ENCODE peak calls at places on chromosomes 11 and 22, in four cellular contexts. N is CD8-positive, alpha-beta T cell; W is osteoblast; H is lung. T is an unnamed sample. For H3K27me3, the result is how much of the 10 kb centered on the place peaks cover.

GRCh38 chr22:40383905-40384304 is 13.5 kb downstream of the SGSM3 start:
- DNase-seq in N (no peak), W (no peak), H (no peak), T (no peak)

GRCh38 chr11:8739309-8739793 is 56.8 kb downstream of the RPL27A start:
- DNase-seq in N (no peak), W (no peak), H (no peak), T (no peak)

GRCh38 chr11:122081073-122081472 is 34.9 kb downstream of the BLID start:
- DNase-seq in N (no peak), W (no peak), H (no peak), T (no peak)

GRCh38 chr11:4704054-4704789 is at the start of gene MMP26:
- DNase-seq in N (no peak), W (no peak), H (no peak), T (peak)

GRCh38 chr22:22593964-22594656 is 35.0 kb upstream of the PRAME start:
- DNase-seq in N (no peak), W (no peak), H (peak), T (peak)

GRCh38 chr22:40922484-40923303 is 28.5 kb upstream of the RBX1 start:
- DNase-seq in N (no peak), W (no peak), H (no peak), T (peak)

GRCh38 chr11:19116315-19116970 is 525 bp upstream of the ZDHHC13 start:
- DNase-seq in N (no peak), W (no peak), H (no peak), T (peak)

GRCh38 chr11:86582898-86583297 is 89.5 kb downstream of the ME3 start:
- DNase-seq in N (no peak), W (no peak), H (no peak), T (no peak)

GRCh38 chr11:5596611-5597201 is at the start of gene TRIM6:
- DNase-seq in N (no peak), W (peak), H (peak), T (peak)

GRCh38 chr22:38205261-38206128 is 3.7 kb downstream of the MAFF start:
- DNase-seq in N (no peak), W (peak), H (no peak), T (peak)

GRCh38 chr11:100442017-100442416 is 245.1 kb upstream of the ARHGAP42 start:
- DNase-seq in N (no peak), W (no peak), H (no peak), T (no peak)

GRCh38 chr11:35141538-35141937 is 2.6 kb downstream of the CD44 start:
- DNase-seq in N (no peak), W (no peak), H (peak), T (no peak)

GRCh38 chr22:50017701-50018224 is 5.2 kb upstream of the IL17REL start:
- DNase-seq in N (no peak), W (peak), H (no peak), T (peak)

GRCh38 chr22:50019316-50019715 is 6.8 kb upstream of the IL17REL start:
- DNase-seq in N (no peak), W (peak), H (no peak), T (peak)

GRCh38 chr22:50018608-50019291 is 6.2 kb upstream of the IL17REL start:
- DNase-seq in N (no peak), W (peak), H (no peak), T (peak)

GRCh38 chr22:50022171-50022819 is 9.7 kb upstream of the IL17REL start:
- DNase-seq in N (no peak), W (no peak), H (no peak), T (no peak)

DNA sequence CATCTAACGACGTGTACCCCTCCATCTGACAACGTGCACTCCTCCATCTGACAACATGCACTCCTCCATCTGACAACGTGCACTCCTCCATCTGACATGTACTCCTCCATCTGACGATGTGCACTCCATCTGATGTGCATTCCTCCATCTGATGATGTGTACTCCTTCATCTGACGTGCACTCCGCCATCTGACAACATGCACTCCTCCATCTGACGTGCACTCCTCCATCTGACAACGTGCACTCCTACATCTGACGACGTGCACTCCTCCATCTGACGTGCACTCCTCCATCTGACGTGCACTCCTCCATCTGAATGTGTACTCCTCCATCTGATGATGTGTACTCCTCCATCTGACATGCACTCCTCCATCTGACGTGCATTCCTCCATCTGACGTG is 8.0 kb upstream of the IL17REL start:
- DNase-seq in N (no peak), W (peak), H (no peak), T (no peak)
- H3K27me3 ChIP-seq in N (under half), W (under half), H (under half), T (under half)

GRCh38 chr11:60924906-60925684 is 835 bp downstream of the TMEM132A start:
- DNase-seq in N (no peak), W (peak), H (no peak), T (peak)

GRCh38 chr11:60927061-60927592 is 2.9 kb downstream of the TMEM132A start:
- DNase-seq in N (no peak), W (peak), H (no peak), T (no peak)

GRCh38 chr11:60924110-60924905 is at the start of gene TMEM132A:
- DNase-seq in N (no peak), W (peak), H (peak), T (peak)

GRCh38 chr11:60926500-60926899 is 2.2 kb downstream of the TMEM132A start:
- DNase-seq in N (no peak), W (no peak), H (no peak), T (peak)

DNA sequence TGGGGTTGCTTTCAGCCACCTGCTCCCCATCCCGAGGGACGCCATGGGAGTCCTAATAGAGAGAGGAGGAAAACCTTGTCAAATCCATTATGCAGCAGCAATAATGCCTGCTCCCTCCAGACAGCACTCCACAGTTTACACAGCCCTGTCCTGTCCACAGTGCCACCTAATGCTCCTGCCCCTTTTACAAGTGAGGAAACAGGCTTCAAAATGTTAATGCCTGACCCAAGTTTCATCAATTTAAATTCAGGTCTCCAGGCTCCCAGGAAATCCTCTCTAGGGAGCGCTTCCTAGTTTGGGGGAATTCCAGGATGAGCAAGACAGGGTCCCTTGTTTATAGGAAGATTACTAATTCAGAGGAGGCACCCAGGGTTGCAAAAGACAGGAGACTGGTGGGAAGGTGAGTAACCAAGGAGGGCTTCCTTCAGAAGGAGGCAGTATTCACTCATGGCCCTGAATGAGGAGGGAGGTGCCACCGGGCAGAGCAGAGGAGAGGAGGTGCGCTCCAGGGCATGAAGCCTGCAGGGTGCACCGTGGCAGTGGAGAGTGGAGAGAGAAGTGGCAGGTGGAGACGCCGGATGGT is 1.5 kb downstream of the TMEM132A start:
- DNase-seq in N (no peak), W (peak), H (no peak), T (peak)
- H3K4me3 ChIP-seq in N (no peak), W (peak), H (no peak), T (peak)

DNA sequence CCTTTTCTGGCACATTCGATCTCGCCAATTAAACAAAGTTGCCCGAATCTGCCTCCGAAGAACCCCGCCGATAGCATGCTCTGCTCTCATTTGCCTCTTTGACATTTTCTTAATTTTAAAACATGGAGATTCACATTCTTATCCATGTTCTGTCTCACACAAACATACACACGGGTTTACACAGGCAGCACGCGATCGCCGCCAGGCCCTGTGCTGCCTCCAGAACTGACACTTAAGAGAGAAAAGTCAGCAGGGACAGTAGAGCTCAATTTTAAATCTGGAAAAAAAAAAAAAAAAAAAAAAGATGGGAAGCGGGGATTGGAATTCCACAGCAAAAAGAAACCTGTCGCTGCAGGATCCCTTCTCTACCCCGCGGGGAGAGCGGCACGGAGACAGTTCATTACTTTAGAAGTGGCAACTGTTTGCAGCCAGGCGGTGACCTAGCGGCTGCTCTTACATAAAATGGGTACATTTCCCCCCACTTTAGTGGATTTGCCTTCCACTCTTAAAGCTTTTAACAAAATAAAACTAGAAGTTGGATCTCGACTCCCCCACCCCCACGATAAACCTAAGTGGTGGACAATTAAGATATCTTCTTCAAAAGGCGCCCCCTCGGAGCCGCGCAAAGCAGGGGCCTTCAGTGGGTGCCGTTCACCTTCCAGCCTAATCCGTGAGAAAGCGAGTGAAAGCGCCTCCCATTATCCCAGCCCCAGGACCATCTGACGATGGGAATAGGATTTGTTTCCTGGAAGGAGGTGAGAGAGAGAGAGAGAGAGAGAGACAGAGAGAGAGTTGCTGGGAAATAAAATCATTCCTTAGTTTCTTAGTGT is 13.7 kb downstream of the PAX6 start:
- DNase-seq in N (no peak), W (peak), H (no peak), T (peak)
- H3K27me3 ChIP-seq in N (under half), W (half or more), H (under half), T (half or more)

GRCh38 chr11:30560345-30561106 is 25.6 kb downstream of the MPPED2 start:
- DNase-seq in N (no peak), W (no peak), H (no peak), T (no peak)
- H3K4me3 ChIP-seq in N (no peak), W (no peak), H (no peak), T (no peak)

DNA sequence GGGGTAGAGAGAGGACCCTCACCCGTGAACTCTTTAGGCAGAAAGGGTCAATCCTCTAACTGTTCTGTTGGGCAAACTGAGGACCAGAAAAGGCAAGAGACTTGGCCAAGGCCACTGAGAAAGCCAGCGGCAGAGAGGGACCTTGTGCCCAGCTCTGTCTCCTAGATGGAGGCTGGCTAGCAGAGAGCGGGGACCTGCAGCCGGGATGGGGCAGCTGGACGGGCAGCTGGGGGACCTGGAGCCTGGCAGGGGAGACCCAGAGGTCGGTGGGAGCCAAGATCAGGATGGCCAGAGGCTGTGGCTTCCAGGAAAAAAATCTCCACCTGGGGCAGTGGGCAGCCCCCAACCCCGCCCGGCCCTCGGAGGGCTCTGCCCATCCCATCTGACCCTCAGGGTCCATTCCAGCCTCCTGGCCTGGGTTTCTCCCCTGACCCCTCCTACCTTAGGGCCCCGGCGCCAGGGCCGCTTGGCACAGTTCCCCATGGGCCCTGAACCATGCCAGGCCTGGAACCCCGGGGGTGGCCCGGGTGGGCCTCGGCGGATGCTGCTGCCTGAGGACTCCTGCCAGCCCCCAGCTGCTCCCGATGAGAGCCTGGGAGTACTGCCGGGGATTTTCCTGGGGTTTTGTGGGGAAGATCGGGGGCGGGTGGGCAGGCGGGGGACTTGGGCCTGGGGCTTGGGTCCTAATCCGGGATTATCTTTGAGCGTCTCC is at the start of gene CABP2:
- DNase-seq in N (no peak), W (peak), H (no peak), T (peak)
- H3K27me3 ChIP-seq in N (under half), W (under half), H (under half), T (under half)

DNA sequence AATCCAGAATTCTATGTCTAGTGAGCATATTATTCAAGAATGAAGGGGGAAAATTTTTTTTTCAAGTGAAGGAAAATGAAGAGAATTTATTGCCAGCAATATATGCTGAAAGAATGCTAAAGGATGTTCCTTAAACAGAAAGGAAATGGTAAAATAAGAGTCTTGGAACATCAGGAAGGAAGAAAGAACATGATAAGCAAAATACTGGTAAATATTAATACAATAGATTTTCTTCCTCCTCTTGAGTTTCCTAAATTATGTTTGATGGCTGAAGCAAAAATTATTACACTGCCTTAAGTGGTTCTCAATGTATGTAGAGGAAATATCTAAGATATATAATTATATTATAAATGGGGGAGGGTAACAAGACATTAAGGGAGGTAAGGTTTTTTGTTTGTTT is 9.6 kb upstream of the CLDN5 start:
- DNase-seq in N (no peak), W (no peak), H (no peak), T (no peak)
- H3K4me3 ChIP-seq in N (no peak), W (no peak), H (no peak), T (no peak)

GRCh38 chr11:114082415-114082748 is 22.9 kb downstream of the ZBTB16 start:
- DNase-seq in N (no peak), W (no peak), H (no peak), T (no peak)

GRCh38 chr11:114080769-114081168 is 21.3 kb downstream of the ZBTB16 start:
- DNase-seq in N (no peak), W (no peak), H (no peak), T (no peak)

GRCh38 chr11:114082767-114083181 is 23.3 kb downstream of the ZBTB16 start:
- DNase-seq in N (no peak), W (no peak), H (no peak), T (no peak)

GRCh38 chr11:114080219-114080618 is 20.7 kb downstream of the ZBTB16 start:
- DNase-seq in N (no peak), W (no peak), H (no peak), T (no peak)

DNA sequence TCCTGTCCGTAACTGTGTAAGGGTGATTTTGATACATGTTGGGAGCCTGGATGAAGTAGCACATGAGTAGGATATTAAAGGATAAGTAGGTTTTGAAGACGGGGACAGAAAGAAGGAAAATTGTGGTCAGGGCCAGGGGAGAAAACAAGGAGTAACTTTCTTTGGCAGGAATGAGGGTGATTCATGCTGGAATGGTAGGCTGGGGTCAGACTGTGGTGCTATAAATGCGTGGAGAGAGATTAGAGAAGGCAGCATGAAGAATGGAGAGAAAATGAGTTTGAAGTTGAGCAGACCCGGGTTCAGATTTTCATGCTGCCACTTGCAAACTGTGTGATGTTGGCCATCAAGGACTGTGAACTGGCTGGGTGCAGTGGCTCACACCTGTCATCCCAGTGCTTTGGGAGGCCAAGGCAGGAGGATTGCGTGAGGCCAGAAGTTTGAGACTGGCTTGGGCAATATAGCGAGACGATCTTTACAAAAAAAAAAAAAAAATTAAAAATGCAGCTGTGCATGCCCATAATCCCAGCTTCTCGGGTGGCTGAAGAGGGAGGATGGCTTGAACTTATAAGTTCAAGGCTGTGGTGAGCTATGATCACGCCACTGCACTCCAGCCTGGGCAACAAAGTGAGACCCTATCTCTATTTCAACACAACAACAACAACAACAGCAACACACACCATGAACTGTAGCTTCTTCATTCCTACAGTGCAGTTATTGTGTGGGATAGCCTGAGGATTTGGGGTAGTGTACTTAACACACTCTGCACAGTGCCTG is 22.3 kb downstream of the ZBTB16 start:
- DNase-seq in N (no peak), W (peak), H (no peak), T (no peak)
- H3K27me3 ChIP-seq in N (under half), W (under half), H (under half), T (under half)

DNA sequence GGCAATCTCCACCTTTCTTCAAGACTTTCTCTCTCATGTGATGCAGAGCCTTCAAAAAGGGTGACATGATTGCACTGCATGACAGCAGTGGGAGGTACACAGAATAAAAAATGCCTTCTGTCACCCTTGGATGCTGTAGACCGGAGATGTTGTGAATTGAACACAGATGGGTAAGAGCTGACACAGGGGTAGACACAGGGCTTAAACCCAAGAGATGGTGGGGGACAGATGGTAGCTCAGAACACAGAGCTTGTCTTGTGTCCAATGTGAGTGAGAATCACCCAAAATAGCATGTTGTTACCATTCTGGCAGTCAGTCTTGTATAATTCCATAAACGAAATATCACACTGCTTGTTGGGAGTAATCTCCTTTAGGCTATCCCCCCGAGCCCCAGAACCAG is 69.9 kb downstream of the JRKL start:
- DNase-seq in N (no peak), W (no peak), H (no peak), T (no peak)
- H3K4me3 ChIP-seq in N (no peak), W (no peak), H (no peak), T (no peak)

GRCh38 chr22:44943701-44944324 is 66.0 kb downstream of the PHF21B start:
- DNase-seq in N (no peak), W (no peak), H (no peak), T (no peak)
- H3K27me3 ChIP-seq in N (under half), W (under half), H (under half), T (under half)

T was measured in H7.